ENCODE peak calls at places on chromosome 18, in seven cellular contexts. N, I, S, U, M, K and V are unnamed samples.

GRCh38 chr18:2655954-2656236 is 369 bp downstream of the SMCHD1 start:
- DNase-seq in N (no peak), I (no peak), S (no peak), U (peak), M (peak), K (no peak), V (no peak)

GRCh38 chr18:10926565-10927194 is 222.7 kb downstream of the PIEZO2 start:
- DNase-seq in N (no peak), I (no peak), S (no peak), U (no peak), M (peak), K (peak), V (no peak)

GRCh38 chr18:9536354-9537152 is 61.2 kb downstream of the RALBP1 start:
- DNase-seq in N (peak), I (no peak), S (no peak), U (no peak), M (no peak), K (peak), V (no peak)

GRCh38 chr18:33960393-33960792 is 264.3 kb downstream of the NOL4 start:
- DNase-seq in N (no peak), I (peak), S (no peak), U (no peak), M (no peak), K (no peak), V (no peak)

GRCh38 chr18:63440219-63440618 is 17.9 kb upstream of the VPS4B start:
- DNase-seq in N (peak), I (no peak), S (no peak), U (no peak), M (no peak), K (peak), V (no peak)

GRCh38 chr18:2871111-2871720 is 24.4 kb downstream of the EMILIN2 start:
- DNase-seq in N (no peak), I (no peak), S (no peak), U (no peak), M (no peak), K (no peak), V (no peak)

GRCh38 chr18:58396966-58397365 is 231.9 kb downstream of the ALPK2 start:
- DNase-seq in N (no peak), I (no peak), S (no peak), U (no peak), M (no peak), K (no peak), V (no peak)

GRCh38 chr18:79607361-79607930 is 72.2 kb upstream of the CTDP1 start:
- DNase-seq in N (no peak), I (no peak), S (no peak), U (no peak), M (no peak), K (no peak), V (no peak)

GRCh38 chr18:74229005-74229404 is 62.8 kb downstream of the CYB5A start:
- DNase-seq in N (no peak), I (no peak), S (no peak), U (no peak), M (no peak), K (no peak), V (no peak)

GRCh38 chr18:46155652-46156051 is 51.5 kb downstream of the HAUS1 start:
- DNase-seq in N (peak), I (no peak), S (no peak), U (no peak), M (no peak), K (peak), V (no peak)

GRCh38 chr18:48723837-48724236 is 185.0 kb downstream of the CTIF start:
- DNase-seq in N (no peak), I (no peak), S (no peak), U (no peak), M (no peak), K (no peak), V (no peak)

GRCh38 chr18:58044370-58045264 is 591 bp downstream of the NEDD4L start:
- DNase-seq in N (peak), I (peak), S (peak), U (no peak), M (peak), K (peak), V (peak)

GRCh38 chr18:74806700-74807416 is 209.2 kb downstream of the ZNF407 start:
- DNase-seq in N (peak), I (peak), S (no peak), U (peak), M (no peak), K (peak), V (no peak)

GRCh38 chr18:10128906-10129305 is 215.1 kb downstream of the VAPA start:
- DNase-seq in N (no peak), I (peak), S (no peak), U (no peak), M (no peak), K (peak), V (peak)

GRCh38 chr18:50826027-50826426 is 6.2 kb upstream of the MRO start:
- DNase-seq in N (no peak), I (no peak), S (no peak), U (no peak), M (no peak), K (no peak), V (no peak)

GRCh38 chr18:32956591-32957310 is 183.9 kb upstream of the KLHL14 start:
- DNase-seq in N (no peak), I (peak), S (peak), U (no peak), M (peak), K (peak), V (peak)

GRCh38 chr18:42038936-42039335 is 83.9 kb downstream of the PIK3C3 start:
- DNase-seq in N (no peak), I (peak), S (no peak), U (no peak), M (peak), K (peak), V (no peak)

GRCh38 chr18:22349317-22349898 is 68.3 kb downstream of the CTAGE1 start:
- DNase-seq in N (no peak), I (peak), S (peak), U (no peak), M (no peak), K (peak), V (no peak)

GRCh38 chr18:9353596-9353995 is 19.0 kb downstream of the TWSG1 start:
- DNase-seq in N (no peak), I (no peak), S (no peak), U (no peak), M (no peak), K (no peak), V (no peak)

GRCh38 chr18:47561316-47561715 is 309.9 kb upstream of the SKOR2 start:
- DNase-seq in N (no peak), I (no peak), S (peak), U (no peak), M (peak), K (no peak), V (no peak)

GRCh38 chr18:56000041-56000440 is 412.0 kb upstream of the TCF4 start:
- DNase-seq in N (no peak), I (no peak), S (no peak), U (no peak), M (no peak), K (peak), V (no peak)

GRCh38 chr18:52054301-52054700 is 285.7 kb upstream of the DCC start:
- DNase-seq in N (peak), I (no peak), S (no peak), U (no peak), M (no peak), K (no peak), V (no peak)

GRCh38 chr18:9684901-9685738 is 23.0 kb upstream of the RAB31 start:
- DNase-seq in N (no peak), I (no peak), S (no peak), U (no peak), M (no peak), K (peak), V (no peak)

GRCh38 chr18:59675346-59675745 is 21.9 kb downstream of the CCBE1 start:
- DNase-seq in N (no peak), I (no peak), S (peak), U (no peak), M (no peak), K (no peak), V (no peak)

GRCh38 chr18:24050916-24051255 is 36.3 kb downstream of the TTC39C start:
- DNase-seq in N (no peak), I (peak), S (no peak), U (no peak), M (no peak), K (no peak), V (no peak)
- TF ChIP-seq EZH2phosphoT487 in N (no peak), I (no peak), S (no peak), U (no peak), M (no peak), K (no peak), V (no peak)

GRCh38 chr18:54251606-54252400 is 17.5 kb upstream of the POLI start:
- DNase-seq in N (no peak), I (no peak), S (peak), U (no peak), M (no peak), K (no peak), V (no peak)
- TF ChIP-seq EZH2phosphoT487 in N (no peak), I (no peak), S (no peak), U (no peak), M (no peak), K (no peak), V (no peak)

GRCh38 chr18:26429535-26429934 is 118.8 kb downstream of the KCTD1 start:
- DNase-seq in N (peak), I (peak), S (no peak), U (peak), M (peak), K (peak), V (peak)
- TF ChIP-seq EZH2phosphoT487 in N (no peak), I (no peak), S (no peak), U (no peak), M (no peak), K (no peak), V (no peak)

GRCh38 chr18:31633416-31634330 is 42.0 kb downstream of the TTR start:
- DNase-seq in N (no peak), I (no peak), S (no peak), U (no peak), M (no peak), K (no peak), V (no peak)
- TF ChIP-seq EZH2phosphoT487 in N (no peak), I (no peak), S (no peak), U (no peak), M (no peak), K (no peak), V (no peak)

GRCh38 chr18:7743256-7743655 is 176.1 kb downstream of the PTPRM start:
- DNase-seq in N (no peak), I (no peak), S (no peak), U (no peak), M (no peak), K (no peak), V (no peak)
- TF ChIP-seq EZH2phosphoT487 in N (no peak), I (no peak), S (no peak), U (no peak), M (no peak), K (no peak), V (no peak)

GRCh38 chr18:54718436-54718773 is 109.9 kb upstream of the RAB27B start:
- DNase-seq in N (no peak), I (no peak), S (no peak), U (no peak), M (no peak), K (no peak), V (no peak)

GRCh38 chr18:54713386-54713785 is 114.9 kb upstream of the RAB27B start:
- DNase-seq in N (no peak), I (no peak), S (no peak), U (no peak), M (no peak), K (no peak), V (no peak)

GRCh38 chr18:54716586-54716985 is 111.7 kb upstream of the RAB27B start:
- DNase-seq in N (no peak), I (no peak), S (no peak), U (no peak), M (no peak), K (no peak), V (no peak)

GRCh38 chr18:54720590-54720989 is 107.7 kb upstream of the RAB27B start:
- DNase-seq in N (no peak), I (no peak), S (no peak), U (no peak), M (no peak), K (no peak), V (no peak)

DNA sequence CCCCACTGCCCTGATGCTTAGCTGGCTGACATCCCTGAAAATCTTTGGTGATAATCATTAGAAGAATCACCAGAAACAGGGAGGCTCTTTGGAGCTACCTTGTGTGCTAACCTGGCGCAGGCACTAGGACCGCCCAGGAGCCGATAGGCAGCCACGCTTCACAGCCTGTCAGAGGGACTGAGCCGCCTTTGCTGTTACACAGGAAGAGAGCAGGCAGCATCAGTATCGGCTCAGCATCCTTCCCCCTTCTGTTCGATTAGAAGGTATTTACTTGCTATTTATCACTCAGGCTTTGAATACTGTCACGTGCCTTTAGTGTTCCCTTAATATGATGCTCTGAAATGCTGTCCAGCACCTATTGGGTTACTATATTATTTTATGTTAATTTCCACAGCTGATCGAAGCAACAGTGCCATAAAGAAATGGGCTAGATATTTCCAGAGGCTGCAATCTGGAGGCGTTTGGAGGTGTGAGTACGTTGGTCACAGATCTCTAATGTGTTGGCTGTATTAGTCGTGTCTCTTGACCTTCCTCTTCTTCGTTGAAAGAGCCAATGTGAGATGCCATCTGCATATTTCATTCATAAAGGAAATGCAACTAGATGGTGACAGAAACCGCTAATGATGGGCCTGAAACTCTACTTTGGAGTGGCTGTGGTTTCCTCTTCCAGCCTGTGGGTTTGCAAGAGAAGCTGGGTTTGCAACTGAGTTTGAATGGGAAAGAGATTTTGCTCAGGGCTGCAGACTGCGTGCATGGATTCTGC is 110.4 kb upstream of the RAB27B start:
- DNase-seq in N (no peak), I (no peak), S (peak), U (no peak), M (peak), K (no peak), V (peak)
- TF ChIP-seq EZH2phosphoT487 in N (no peak), I (no peak), S (no peak), U (no peak), M (no peak), K (no peak), V (no peak)

DNA sequence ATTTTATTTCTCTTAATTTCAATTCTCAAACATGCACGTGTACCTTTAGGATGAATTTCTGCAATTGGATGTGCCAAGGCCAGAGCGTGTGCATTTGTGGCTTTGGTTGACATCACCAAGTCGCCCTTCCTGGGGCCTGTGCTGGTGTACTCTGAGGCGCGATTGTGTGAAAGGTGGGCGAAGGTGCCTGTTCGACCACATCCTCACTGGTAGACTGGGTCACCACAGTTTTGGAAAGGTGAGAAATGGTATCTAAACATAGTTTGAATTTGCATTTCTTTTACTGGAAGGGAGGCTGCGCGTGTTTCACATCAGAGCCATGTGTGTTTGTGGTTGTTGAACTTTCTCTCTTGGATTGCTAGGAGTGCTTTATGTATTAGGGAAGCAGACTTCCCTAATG is 89.8 kb downstream of the LDLRAD4 start:
- DNase-seq in N (no peak), I (no peak), S (no peak), U (no peak), M (no peak), K (no peak), V (no peak)
- TF ChIP-seq EZH2phosphoT487 in N (no peak), I (no peak), S (no peak), U (no peak), M (no peak), K (no peak), V (no peak)